ENCODE peak calls at places on chromosome 20, in seven cellular contexts. L is cardiac muscle cell, M is NB4, W is left ventricle myocardium inferior, J is fibroblast of lung, P is heart left ventricle, F is glutamatergic neuron. T is an unnamed sample.

GRCh38 chr20:38139919-38140753 is 24.9 kb downstream of the TGM2 start:
- DNase-seq in L (no peak), M (peak), W (no peak), J (peak), P (peak), F (peak), T (no peak)

GRCh38 chr20:54140067-54140466 is 33.7 kb downstream of the CYP24A1 start:
- DNase-seq in L (no peak), M (no peak), W (no peak), J (peak), P (no peak), F (no peak), T (no peak)

GRCh38 chr20:63132715-63133471 is 83.0 kb downstream of the YTHDF1 start:
- DNase-seq in L (no peak), M (no peak), W (no peak), J (no peak), P (peak), F (peak), T (peak)

GRCh38 chr20:16423311-16424212 is 149.7 kb downstream of the KIF16B start:
- DNase-seq in L (no peak), M (no peak), W (no peak), J (no peak), P (no peak), F (no peak), T (peak)

GRCh38 chr20:8144282-8145245 is 12.5 kb downstream of the PLCB1 start:
- DNase-seq in L (no peak), M (peak), W (no peak), J (peak), P (no peak), F (no peak), T (no peak)

GRCh38 chr20:50320910-50321796 is 130.5 kb downstream of the CEBPB start:
- DNase-seq in L (peak), M (peak), W (peak), J (peak), P (peak), F (peak), T (peak)

GRCh38 chr20:61442075-61442670 is 190.1 kb downstream of the CDH4 start:
- DNase-seq in L (no peak), M (no peak), W (no peak), J (peak), P (no peak), F (no peak), T (no peak)

GRCh38 chr20:44861547-44862006 is 23.9 kb upstream of the YWHAB start:
- DNase-seq in L (no peak), M (no peak), W (no peak), J (peak), P (peak), F (no peak), T (no peak)

GRCh38 chr20:54566224-54566750 is 90.9 kb downstream of the DOK5 start:
- DNase-seq in L (no peak), M (no peak), W (no peak), J (no peak), P (no peak), F (no peak), T (no peak)

GRCh38 chr20:49562341-49563014 is 5.5 kb downstream of the PTGIS start:
- DNase-seq in L (no peak), M (no peak), W (peak), J (peak), P (peak), F (no peak), T (no peak)

GRCh38 chr20:62907377-62908317 is 18.7 kb downstream of the DIDO1 start:
- DNase-seq in L (peak), M (peak), W (no peak), J (peak), P (no peak), F (peak), T (no peak)

GRCh38 chr20:5168582-5169396 is 42.0 kb downstream of the CDS2 start:
- DNase-seq in L (no peak), M (peak), W (no peak), J (peak), P (peak), F (peak), T (no peak)

GRCh38 chr20:19974621-19975435 is 42.3 kb upstream of the NAA20 start:
- DNase-seq in L (peak), M (peak), W (peak), J (peak), P (peak), F (no peak), T (peak)

GRCh38 chr20:47681977-47682812 is 103.1 kb downstream of the SULF2 start:
- DNase-seq in L (peak), M (no peak), W (peak), J (no peak), P (peak), F (no peak), T (no peak)

GRCh38 chr20:41587956-41588355 is 30.2 kb downstream of the CHD6 start:
- DNase-seq in L (no peak), M (no peak), W (no peak), J (peak), P (no peak), F (no peak), T (no peak)

GRCh38 chr20:53579266-53579580 is 14.4 kb downstream of the ZNF217 start:
- DNase-seq in L (no peak), M (no peak), W (no peak), J (no peak), P (no peak), F (no peak), T (no peak)

GRCh38 chr20:38130687-38131587 is 34.1 kb downstream of the TGM2 start:
- DNase-seq in L (no peak), M (no peak), W (no peak), J (no peak), P (peak), F (no peak), T (no peak)

GRCh38 chr20:37492945-37493344 is 28.1 kb upstream of the NNAT start:
- DNase-seq in L (no peak), M (no peak), W (no peak), J (no peak), P (no peak), F (no peak), T (no peak)

GRCh38 chr20:37524221-37524700 is 3.2 kb downstream of the NNAT start:
- DNase-seq in L (no peak), M (no peak), W (no peak), J (no peak), P (no peak), F (no peak), T (no peak)

GRCh38 chr20:50027611-50028105 is 44.9 kb downstream of the SNAI1 start:
- DNase-seq in L (no peak), M (no peak), W (peak), J (peak), P (peak), F (no peak), T (peak)

GRCh38 chr20:24738981-24739633 is 210.0 kb upstream of the CST7 start:
- DNase-seq in L (no peak), M (no peak), W (no peak), J (no peak), P (no peak), F (no peak), T (no peak)

GRCh38 chr20:3775457-3775856 is 5.8 kb downstream of the SPEF1 start:
- DNase-seq in L (no peak), M (no peak), W (no peak), J (no peak), P (no peak), F (no peak), T (peak)

GRCh38 chr20:57661201-57662027 is 41.2 kb upstream of the ZBP1 start:
- DNase-seq in L (no peak), M (no peak), W (peak), J (no peak), P (peak), F (peak), T (peak)

GRCh38 chr20:54692168-54692887 is 216.9 kb downstream of the DOK5 start:
- DNase-seq in L (no peak), M (no peak), W (no peak), J (no peak), P (no peak), F (no peak), T (no peak)

GRCh38 chr20:19817017-19817416 is 59.0 kb downstream of the RIN2 start:
- DNase-seq in L (no peak), M (no peak), W (no peak), J (peak), P (peak), F (no peak), T (no peak)

GRCh38 chr20:47531468-47531867 is 29.8 kb downstream of the NCOA3 start:
- DNase-seq in L (no peak), M (peak), W (no peak), J (no peak), P (no peak), F (no peak), T (no peak)

GRCh38 chr20:63775096-63775978 is 35.8 kb downstream of the SLC2A4RG start:
- DNase-seq in L (peak), M (no peak), W (no peak), J (peak), P (no peak), F (peak), T (no peak)

GRCh38 chr20:47785900-47786762 is 850 bp upstream of the SULF2 start:
- DNase-seq in L (peak), M (peak), W (peak), J (peak), P (peak), F (peak), T (peak)

DNA sequence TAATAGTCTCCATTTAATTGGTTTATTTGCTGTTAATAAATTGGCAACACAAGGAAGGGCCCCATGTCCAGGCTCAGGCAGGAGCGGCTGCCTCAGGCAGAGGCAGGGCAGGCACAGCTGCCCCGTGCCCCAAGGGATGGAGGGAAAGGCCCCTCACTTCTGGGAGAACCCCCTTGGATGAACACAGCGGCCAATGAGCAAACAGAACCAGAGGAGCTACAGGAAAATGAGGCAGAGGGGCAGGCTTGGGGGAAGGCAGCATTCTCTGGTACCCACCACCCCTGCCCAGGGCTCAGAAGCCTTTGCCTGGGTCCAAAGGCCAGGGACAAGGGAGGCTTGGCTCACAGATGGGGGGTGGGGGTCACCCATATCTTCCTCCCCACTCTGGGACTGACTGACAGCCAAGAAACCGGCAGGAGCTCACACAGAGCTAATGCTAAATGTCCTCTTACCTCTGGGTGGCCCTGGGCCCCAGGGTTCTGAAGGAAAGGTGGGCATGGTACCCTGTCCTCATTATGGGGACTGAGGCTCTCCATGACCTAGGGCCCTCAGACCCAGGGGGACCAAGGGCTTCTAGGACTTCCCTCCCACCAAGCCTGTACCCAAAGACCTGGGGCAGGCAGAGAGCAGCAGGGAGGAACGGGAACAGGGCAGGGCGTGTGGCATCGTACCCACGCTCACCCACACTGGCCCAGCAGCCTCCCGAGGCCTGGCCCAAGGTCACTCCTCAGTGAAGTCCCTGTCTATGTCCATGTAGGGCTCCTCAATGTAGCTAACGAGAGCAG is 47.0 kb downstream of the MYH7B start:
- DNase-seq in L (no peak), M (no peak), W (peak), J (no peak), P (peak), F (no peak), T (no peak)
- TF ChIP-seq CTCF in L (no peak), M (peak), W (no peak), J (no peak), P (no peak), F (no peak), T (no peak)

GRCh38 chr20:1669304-1669703 is 11.7 kb upstream of the SIRPG start:
- DNase-seq in L (no peak), M (no peak), W (peak), J (peak), P (peak), F (peak), T (no peak)
- TF ChIP-seq CTCF in L (no peak), M (no peak), W (no peak), J (no peak), P (no peak), F (no peak), T (no peak)

GRCh38 chr20:30500829-30501440 is 756.5 kb upstream of the DEFB115 start:
- DNase-seq in L (no peak), M (no peak), W (no peak), J (no peak), P (no peak), F (no peak), T (peak)
- TF ChIP-seq CTCF in L (no peak), M (no peak), W (no peak), J (no peak), P (no peak), F (no peak), T (no peak)

DNA sequence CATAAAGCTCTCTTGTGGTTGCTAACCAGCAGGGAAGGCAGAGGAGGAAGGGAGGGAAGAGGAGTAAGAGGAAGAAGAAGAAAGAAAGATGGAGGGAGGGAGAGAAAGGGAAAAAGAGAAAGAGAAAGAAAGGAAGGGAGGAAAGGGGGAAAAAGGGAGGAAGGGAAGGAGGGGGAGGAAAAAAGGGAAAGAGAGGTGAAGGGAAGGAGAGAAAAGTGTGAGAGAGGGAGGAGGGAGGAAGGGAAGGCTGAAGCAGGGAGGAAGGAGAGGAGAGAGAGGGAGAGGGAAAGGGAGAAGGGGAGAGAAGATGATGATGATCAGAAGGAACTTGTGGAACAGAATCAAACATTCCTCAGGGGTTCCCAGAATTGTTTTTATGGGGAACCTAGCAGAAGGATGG is 57.5 kb upstream of the TOX2 start:
- DNase-seq in L (no peak), M (no peak), W (no peak), J (no peak), P (no peak), F (no peak), T (no peak)
- TF ChIP-seq CTCF in L (no peak), M (no peak), W (no peak), J (no peak), P (no peak), F (no peak), T (no peak)

DNA sequence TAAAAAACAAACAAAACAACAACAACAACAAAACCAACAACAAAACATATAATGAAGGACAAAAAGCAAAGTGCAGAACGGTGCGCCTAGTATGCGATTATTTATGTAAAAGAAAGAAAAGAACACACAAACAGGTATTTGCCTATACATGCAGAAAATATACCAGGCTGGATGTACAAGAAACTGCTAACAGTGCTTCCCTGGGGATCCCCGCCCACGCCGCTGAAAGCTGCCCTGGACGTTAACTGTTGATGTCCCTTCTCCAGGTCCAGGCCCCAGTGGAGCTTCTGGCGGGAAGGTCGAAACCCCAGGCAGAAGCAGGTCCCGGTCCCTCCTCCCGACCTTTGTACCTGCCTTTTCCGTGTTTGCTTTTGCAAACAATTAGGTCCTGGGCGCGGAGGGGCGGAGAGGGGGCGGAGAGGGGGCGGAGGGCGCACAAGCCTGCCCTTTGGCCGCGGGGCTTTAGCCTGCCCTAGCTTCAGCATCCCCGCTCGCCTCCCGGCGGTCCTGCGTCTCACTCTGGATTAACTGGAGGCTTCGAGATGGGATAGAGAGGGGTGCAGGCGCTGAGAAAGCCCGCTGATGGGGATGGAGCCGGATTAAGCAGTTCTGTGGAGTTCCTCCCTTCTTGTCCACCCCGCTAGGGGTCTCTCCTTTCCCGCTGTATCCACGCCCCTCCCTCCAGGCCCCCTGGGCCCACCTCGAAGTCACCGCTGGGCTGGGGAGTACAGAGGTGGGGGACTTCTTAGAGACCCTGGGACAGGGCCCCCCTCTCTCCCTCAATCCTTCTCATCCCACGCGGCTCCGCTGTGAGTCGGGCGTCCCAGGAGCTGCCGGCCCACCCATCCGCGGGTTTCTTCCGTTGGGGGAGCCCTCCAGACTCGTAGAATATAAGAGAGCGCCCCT is 8.2 kb upstream of the AHCY start:
- DNase-seq in L (peak), M (no peak), W (no peak), J (no peak), P (no peak), F (peak), T (peak)
- TF ChIP-seq CTCF in L (peak), M (no peak), W (no peak), J (peak), P (peak), F (no peak), T (no peak)

DNA sequence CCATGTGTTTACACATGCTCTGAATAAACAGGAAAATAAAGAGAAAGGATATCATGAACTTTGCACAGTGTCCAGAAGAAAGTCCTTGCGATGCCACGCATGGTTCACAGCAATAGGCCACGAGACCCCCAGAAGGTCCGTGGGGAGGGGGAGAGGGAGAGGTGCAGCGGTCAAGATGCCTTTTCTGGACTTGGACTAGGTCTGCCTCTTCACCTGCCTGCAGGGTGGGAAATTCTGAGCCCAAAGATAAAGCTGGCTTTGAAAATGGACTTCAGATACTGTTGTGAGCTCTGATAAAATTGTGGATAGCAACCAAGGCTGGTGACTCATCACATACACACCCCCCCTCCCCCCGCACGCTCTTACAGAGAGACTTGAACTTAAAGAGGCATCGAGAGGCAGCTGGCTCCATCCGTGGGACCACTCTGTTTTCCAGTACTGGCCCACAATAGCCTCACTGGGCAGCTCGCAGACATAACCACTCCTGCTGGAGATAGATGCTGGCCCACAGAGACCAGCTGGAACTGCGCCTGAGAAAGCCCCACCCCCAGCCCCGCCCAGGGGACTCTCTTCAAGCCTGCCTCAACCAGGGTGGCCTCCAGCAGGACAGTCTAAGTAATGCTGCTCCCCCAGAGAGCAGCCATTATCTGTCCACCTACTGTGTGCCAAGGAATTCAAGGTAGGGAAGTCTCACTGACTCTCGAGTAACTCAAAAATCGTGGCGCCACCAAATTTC is 21.2 kb upstream of the NFATC2 start:
- DNase-seq in L (peak), M (peak), W (peak), J (peak), P (peak), F (peak), T (peak)
- TF ChIP-seq CTCF in L (no peak), M (no peak), W (peak), J (no peak), P (peak), F (no peak), T (no peak)

GRCh38 chr20:51410586-51411325 is 131.8 kb downstream of the NFATC2 start:
- DNase-seq in L (no peak), M (no peak), W (no peak), J (no peak), P (no peak), F (no peak), T (no peak)

GRCh38 chr20:51413753-51414323 is 128.7 kb downstream of the NFATC2 start:
- DNase-seq in L (no peak), M (no peak), W (no peak), J (no peak), P (no peak), F (no peak), T (no peak)

GRCh38 chr20:51412991-51413471 is 129.5 kb downstream of the NFATC2 start:
- DNase-seq in L (no peak), M (no peak), W (peak), J (no peak), P (peak), F (no peak), T (no peak)

GRCh38 chr20:51412333-51412761 is 130.2 kb downstream of the NFATC2 start:
- DNase-seq in L (no peak), M (no peak), W (peak), J (peak), P (peak), F (no peak), T (no peak)

GRCh38 chr20:51411867-51412266 is 130.7 kb downstream of the NFATC2 start:
- DNase-seq in L (no peak), M (peak), W (no peak), J (no peak), P (no peak), F (no peak), T (no peak)
- TF ChIP-seq CTCF in L (no peak), M (no peak), W (no peak), J (peak), P (no peak), F (no peak), T (no peak)